ENCODE peak calls at places on chromosome 10, in nine cellular contexts. G is left ventricle myocardium inferior, F is astrocyte of the spinal cord, Q is HTR-8/SVneo, E is tibial nerve, H is ACHN, Y is hepatocyte, R is GM20000, P is Peyer's patch. Z is an unnamed sample.

GRCh38 chr10:128526793-128527375 is 400.7 kb upstream of the MKI67 start:
- DNase-seq in Q (no peak), R (no peak), Y (peak; percentile 44), F (no peak), E (no peak), G (no peak), P (no peak), H (no peak), Z (no peak)

GRCh38 chr10:71512794-71513379 is 116.2 kb downstream of the CDH23 start:
- DNase-seq in R (no peak), E (no peak), G (no peak), F (no peak), Q (peak; percentile 17), H (no peak), P (peak; percentile 43), Y (peak; percentile 67), Z (no peak)

GRCh38 chr10:119408969-119409371 is 133.5 kb downstream of the RGS10 start:
- DNase-seq in E (no peak), P (no peak), R (no peak), Y (no peak), H (no peak), F (no peak), G (no peak), Q (no peak), Z (no peak)

GRCh38 chr10:98267894-98268693 is at the start of gene LOXL4:
- DNase-seq in G (no peak), H (peak; percentile 73), Y (peak; percentile 68), E (peak; percentile 28), P (peak; percentile 49), F (peak; percentile 30), R (peak; percentile 72), Q (no peak), Z (no peak)

GRCh38 chr10:27525819-27526218 is 21.7 kb downstream of the RAB18 start:
- DNase-seq in R (no peak), Q (no peak), G (no peak), Y (no peak), H (no peak), P (no peak), F (peak; percentile 19), E (no peak), Z (no peak)

GRCh38 chr10:119762805-119763798 is 37.3 kb downstream of the INPP5F start:
- DNase-seq in G (no peak), P (no peak), F (peak; percentile 45), Q (no peak), R (no peak), E (no peak), H (no peak), Y (no peak), Z (no peak)

GRCh38 chr10:22554481-22555182 is 159.7 kb downstream of the PIP4K2A start:
- DNase-seq in G (peak; percentile 77), R (no peak), Q (no peak), H (no peak), P (no peak), Y (peak; percentile 83), F (peak; percentile 91), E (peak; percentile 46), Z (no peak)

GRCh38 chr10:10630281-10630680 is 387.4 kb upstream of the CELF2 start:
- DNase-seq in P (no peak), G (no peak), E (no peak), Q (no peak), Y (no peak), R (no peak), F (no peak), H (no peak), Z (no peak)

GRCh38 chr10:118007773-118008172 is 39.0 kb downstream of the RAB11FIP2 start:
- DNase-seq in E (no peak), F (no peak), R (no peak), P (no peak), G (no peak), H (no peak), Q (no peak), Y (no peak), Z (no peak)

GRCh38 chr10:74635655-74636054 is 190.7 kb upstream of the KAT6B start:
- DNase-seq in Y (no peak), E (no peak), H (no peak), F (no peak), G (no peak), Q (no peak), R (no peak), P (no peak), Z (no peak)

GRCh38 chr10:44278669-44279337 is 106.1 kb downstream of the CXCL12 start:
- DNase-seq in Q (no peak), H (no peak), R (no peak), Y (no peak), F (no peak), E (no peak), G (no peak), P (no peak), Z (no peak)

GRCh38 chr10:29344073-29344820 is 55.4 kb downstream of the LYZL1 start:
- DNase-seq in Y (no peak), R (no peak), E (peak; percentile 48), G (no peak), F (peak; percentile 64), P (no peak), Q (no peak), H (no peak), Z (no peak)

GRCh38 chr10:111504376-111504775 is 427.5 kb downstream of the ADRA2A start:
- DNase-seq in R (no peak), H (no peak), Y (no peak), F (no peak), P (no peak), Q (no peak), G (no peak), E (no peak), Z (no peak)

GRCh38 chr10:118753331-118753730 is 1.4 kb downstream of the CACUL1 start:
- DNase-seq in Q (no peak), P (no peak), E (no peak), G (no peak), H (no peak), R (no peak), F (peak; percentile 28), Y (no peak), Z (no peak)

GRCh38 chr10:76117949-76118348 is 686.5 kb downstream of the LRMDA start:
- DNase-seq in Y (no peak), E (no peak), H (no peak), G (no peak), P (no peak), Q (no peak), R (no peak), F (peak; percentile 22), Z (no peak)

GRCh38 chr10:86671985-86672710 is 3.8 kb downstream of the LDB3 start:
- DNase-seq in E (no peak), H (no peak), Q (no peak), R (no peak), P (no peak), G (peak; percentile 80), F (no peak), Y (peak; percentile 60), Z (no peak)

GRCh38 chr10:3825244-3825643 is 40.2 kb upstream of the KLF6 start:
- DNase-seq in Q (peak; percentile 78), R (no peak), F (peak; percentile 36), G (no peak), H (no peak), P (peak; percentile 85), Y (peak; percentile 85), E (no peak), Z (no peak)

GRCh38 chr10:114257488-114257887 is 18.4 kb downstream of the VWA2 start:
- DNase-seq in P (no peak), R (no peak), E (no peak), Y (no peak), H (no peak), F (no peak), G (no peak), Q (no peak), Z (no peak)

GRCh38 chr10:113303747-113304146 is 249.1 kb upstream of the HABP2 start:
- DNase-seq in P (no peak), R (no peak), G (no peak), E (no peak), F (no peak), H (no peak), Q (no peak), Y (peak; percentile 39), Z (no peak)

GRCh38 chr10:34303022-34303421 is 512.1 kb downstream of the PARD3 start:
- DNase-seq in Q (no peak), Y (no peak), H (no peak), G (no peak), P (no peak), E (no peak), F (no peak), R (no peak), Z (no peak)

GRCh38 chr10:93352638-93353383 is 129.3 kb downstream of the MYOF start:
- DNase-seq in Q (peak; percentile 44), P (no peak), E (peak; percentile 34), Y (peak; percentile 68), R (peak; percentile 53), G (no peak), H (peak; percentile 61), F (peak; percentile 54), Z (no peak)

GRCh38 chr10:47326306-47326926 is 4.2 kb downstream of the GDF2 start:
- DNase-seq in Y (no peak), H (no peak), Q (no peak), G (no peak), F (no peak), E (no peak), R (no peak), P (no peak), Z (no peak)

GRCh38 chr10:4981722-4982471 is 18.7 kb downstream of the AKR1C1 start:
- DNase-seq in Q (peak; percentile 5), F (peak; percentile 23), H (peak; percentile 39), G (no peak), Y (peak; percentile 76), E (peak; percentile 34), R (peak; percentile 18), P (peak; percentile 55), Z (no peak)

GRCh38 chr10:97222346-97222961 is 36.7 kb upstream of the SLIT1 start:
- DNase-seq in G (no peak), Q (no peak), Y (peak; percentile 68), H (no peak), P (no peak), F (no peak), R (no peak), E (no peak), Z (no peak)

GRCh38 chr10:89215511-89215910 is 8.4 kb upstream of the CH25H start:
- DNase-seq in Q (no peak), Y (no peak), P (no peak), F (no peak), R (no peak), H (no peak), E (no peak), G (no peak), Z (no peak)